ENCODE peak calls at places on chromosomes 6 and 20, in four cellular contexts. One of them, this sample, is unnamed.

GRCh38 chr6:106804238-106805016 is 170.1 kb downstream of the CD24 start:
- DNase-seq in lower lobe of right lung: no peak
- DNase-seq in tibial artery: no peak
- DNase-seq in endodermal cell: peak
- DNase-seq in this sample: no peak

GRCh38 chr6:34340394-34340793 is 52.1 kb downstream of the NUDT3 start:
- DNase-seq in lower lobe of right lung: no peak
- DNase-seq in endodermal cell: no peak
- DNase-seq in tibial artery: no peak
- DNase-seq in this sample: no peak

GRCh38 chr6:44775121-44775520 is 387.6 kb downstream of the CDC5L start:
- DNase-seq in lower lobe of right lung: no peak
- DNase-seq in tibial artery: no peak
- DNase-seq in endodermal cell: no peak
- DNase-seq in this sample: no peak

GRCh38 chr6:154683756-154684523 is 49.3 kb upstream of the SCAF8 start:
- DNase-seq in endodermal cell: no peak
- DNase-seq in lower lobe of right lung: no peak
- DNase-seq in tibial artery: no peak
- DNase-seq in this sample: no peak

GRCh38 chr6:73695619-73696421 is at the start of gene CD109:
- DNase-seq in lower lobe of right lung: peak
- DNase-seq in endodermal cell: peak
- DNase-seq in tibial artery: peak
- DNase-seq in this sample: peak

GRCh38 chr6:107763959-107764358 is 60.2 kb downstream of the SCML4 start:
- DNase-seq in endodermal cell: no peak
- DNase-seq in tibial artery: no peak
- DNase-seq in lower lobe of right lung: no peak
- DNase-seq in this sample: no peak

GRCh38 chr20:31925631-31926030 is 26.2 kb downstream of the PDRG1 start:
- DNase-seq in endodermal cell: no peak
- DNase-seq in lower lobe of right lung: no peak
- DNase-seq in tibial artery: peak
- DNase-seq in this sample: peak

GRCh38 chr6:41643899-41644269 is 5.6 kb downstream of the MDFI start:
- DNase-seq in endodermal cell: peak
- DNase-seq in tibial artery: peak
- DNase-seq in lower lobe of right lung: peak
- DNase-seq in this sample: peak

GRCh38 chr6:168134399-168135201 is 55.6 kb upstream of the FRMD1 start:
- DNase-seq in endodermal cell: peak
- DNase-seq in lower lobe of right lung: no peak
- DNase-seq in tibial artery: no peak
- DNase-seq in this sample: no peak

GRCh38 chr6:84119277-84119676 is 85.7 kb downstream of the MRAP2 start:
- DNase-seq in tibial artery: no peak
- DNase-seq in lower lobe of right lung: no peak
- DNase-seq in endodermal cell: no peak
- DNase-seq in this sample: no peak

GRCh38 chr6:52672422-52673025 is 1.6 kb downstream of the TMEM14A start:
- DNase-seq in tibial artery: no peak
- DNase-seq in lower lobe of right lung: no peak
- DNase-seq in endodermal cell: peak
- DNase-seq in this sample: no peak

GRCh38 chr20:2749951-2750342 is 50.5 kb downstream of the CPXM1 start:
- DNase-seq in lower lobe of right lung: no peak
- DNase-seq in tibial artery: no peak
- DNase-seq in endodermal cell: no peak
- DNase-seq in this sample: no peak

GRCh38 chr20:11718474-11719094 is 199.1 kb upstream of the BTBD3 start:
- DNase-seq in tibial artery: no peak
- DNase-seq in endodermal cell: peak
- DNase-seq in lower lobe of right lung: no peak
- DNase-seq in this sample: no peak

GRCh38 chr20:49028684-49029083 is 17.4 kb upstream of the CSE1L start:
- DNase-seq in endodermal cell: peak
- DNase-seq in lower lobe of right lung: no peak
- DNase-seq in tibial artery: no peak
- DNase-seq in this sample: no peak

GRCh38 chr6:141017941-141018340 is 1114.8 kb upstream of the GJE1 start:
- DNase-seq in lower lobe of right lung: no peak
- DNase-seq in endodermal cell: no peak
- DNase-seq in tibial artery: no peak
- DNase-seq in this sample: no peak

GRCh38 chr6:147366290-147366689 is 142.2 kb upstream of the SAMD5 start:
- DNase-seq in tibial artery: no peak
- DNase-seq in lower lobe of right lung: no peak
- DNase-seq in endodermal cell: no peak
- DNase-seq in this sample: no peak

GRCh38 chr6:26286168-26286854 is 78.7 kb upstream of the BTN3A2 start:
- DNase-seq in endodermal cell: peak
- DNase-seq in tibial artery: peak
- DNase-seq in lower lobe of right lung: peak
- DNase-seq in this sample: no peak

GRCh38 chr6:4039348-4039747 is 39.6 kb downstream of the FAM217A start:
- DNase-seq in lower lobe of right lung: no peak
- DNase-seq in tibial artery: no peak
- DNase-seq in endodermal cell: no peak
- DNase-seq in this sample: no peak

GRCh38 chr6:4041480-4041879 is 37.5 kb downstream of the FAM217A start:
- DNase-seq in tibial artery: no peak
- DNase-seq in lower lobe of right lung: no peak
- DNase-seq in endodermal cell: no peak
- DNase-seq in this sample: no peak

GRCh38 chr6:4032475-4032874 is 46.5 kb downstream of the FAM217A start:
- DNase-seq in lower lobe of right lung: no peak
- DNase-seq in endodermal cell: no peak
- DNase-seq in tibial artery: no peak
- DNase-seq in this sample: no peak

GRCh38 chr6:4031442-4031841 is 47.5 kb downstream of the FAM217A start:
- DNase-seq in endodermal cell: no peak
- DNase-seq in lower lobe of right lung: no peak
- DNase-seq in tibial artery: no peak
- DNase-seq in this sample: no peak

GRCh38 chr6:4036581-4036980 is 42.4 kb downstream of the FAM217A start:
- DNase-seq in lower lobe of right lung: no peak
- DNase-seq in tibial artery: no peak
- DNase-seq in endodermal cell: no peak
- DNase-seq in this sample: no peak
- H3K27ac ChIP-seq in lower lobe of right lung: no peak
- H3K27ac ChIP-seq in tibial artery: no peak
- H3K27ac ChIP-seq in endodermal cell: no peak
- H3K27ac ChIP-seq in this sample: no peak

DNA sequence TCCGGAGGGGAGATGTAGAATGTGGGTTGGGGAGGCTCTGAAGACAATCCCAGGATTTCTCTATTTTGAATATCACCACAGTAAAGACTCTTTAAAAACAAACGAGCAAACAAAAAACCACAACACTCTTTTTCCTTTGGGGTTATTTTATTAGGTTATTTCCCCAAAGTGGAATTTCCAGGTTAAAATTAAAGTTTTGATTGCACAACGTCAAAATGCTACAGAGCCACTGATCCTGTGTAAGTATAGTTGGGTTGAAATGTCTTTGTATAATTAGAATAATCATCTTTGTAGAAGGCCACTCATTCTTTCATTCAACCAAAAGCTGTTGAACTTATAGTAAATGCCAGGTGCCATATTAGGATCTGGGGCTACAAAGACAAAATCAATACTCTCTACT is 19.6 kb upstream of the PIM1 start:
- DNase-seq in tibial artery: no peak
- DNase-seq in endodermal cell: no peak
- DNase-seq in lower lobe of right lung: no peak
- DNase-seq in this sample: no peak
- H3K4me3 ChIP-seq in tibial artery: no peak
- H3K4me3 ChIP-seq in endodermal cell: no peak
- H3K4me3 ChIP-seq in lower lobe of right lung: no peak
- H3K4me3 ChIP-seq in this sample: no peak

DNA sequence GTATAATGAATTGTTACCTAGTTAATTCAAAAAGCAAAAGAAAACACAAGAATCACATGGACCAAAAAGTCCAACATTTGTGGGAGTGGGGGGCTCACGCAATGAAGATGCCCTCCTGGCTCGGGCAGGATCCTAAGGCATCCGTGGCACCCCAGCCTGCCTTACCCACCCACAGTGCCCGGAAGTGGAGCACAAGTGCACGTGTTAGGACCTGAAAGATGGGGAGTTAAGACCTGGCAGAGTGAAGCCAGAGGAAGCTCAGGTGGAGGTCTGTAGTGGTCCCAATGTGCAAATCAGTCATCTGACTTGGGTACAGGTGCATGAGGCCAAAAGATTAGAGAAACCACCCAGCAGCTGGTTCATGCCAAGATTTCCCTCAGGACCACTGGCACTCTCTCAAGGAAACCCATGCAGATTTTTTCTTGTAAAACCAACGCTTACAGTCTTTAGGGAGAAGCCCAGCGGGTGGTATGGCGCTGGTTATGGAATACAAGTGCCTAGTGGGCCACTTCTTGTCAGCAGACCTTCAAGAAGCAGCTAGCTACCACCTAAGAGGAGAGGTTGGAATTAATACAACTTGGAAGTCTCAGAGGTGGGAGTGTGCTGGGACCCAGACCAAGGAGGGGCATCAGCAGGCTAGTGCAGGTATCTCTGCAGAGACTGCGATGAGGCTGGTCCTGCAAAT is 42.1 kb downstream of the BFSP1 start:
- DNase-seq in lower lobe of right lung: no peak
- DNase-seq in tibial artery: no peak
- DNase-seq in endodermal cell: peak
- DNase-seq in this sample: no peak
- H3K27ac ChIP-seq in lower lobe of right lung: no peak
- H3K27ac ChIP-seq in tibial artery: no peak
- H3K27ac ChIP-seq in endodermal cell: no peak
- H3K27ac ChIP-seq in this sample: no peak

GRCh38 chr6:3260772-3261517 is 2.2 kb downstream of the PSMG4 start:
- DNase-seq in lower lobe of right lung: no peak
- DNase-seq in tibial artery: no peak
- DNase-seq in endodermal cell: no peak
- DNase-seq in this sample: no peak
- H3K4me3 ChIP-seq in lower lobe of right lung: no peak
- H3K4me3 ChIP-seq in tibial artery: peak
- H3K4me3 ChIP-seq in endodermal cell: no peak
- H3K4me3 ChIP-seq in this sample: no peak

GRCh38 chr20:50257860-50258259 is 67.2 kb downstream of the CEBPB start:
- DNase-seq in tibial artery: no peak
- DNase-seq in lower lobe of right lung: peak
- DNase-seq in endodermal cell: no peak
- DNase-seq in this sample: no peak
- H3K27ac ChIP-seq in tibial artery: no peak
- H3K27ac ChIP-seq in lower lobe of right lung: no peak
- H3K27ac ChIP-seq in endodermal cell: no peak
- H3K27ac ChIP-seq in this sample: no peak

This sample was measured in RWPE2.